ENCODE peak calls at places on chromosomes 1 and 21, in eight cellular contexts. X, O, S, N, L, J, Q and Y are unnamed samples.

GRCh38 chr1:212247179-212247721 is 38.0 kb upstream of the PPP2R5A start:
- DNase-seq in X (no peak), O (no peak), S (no peak), N (peak; percentile 38), L (peak; percentile 87), J (no peak), Q (no peak), Y (peak; percentile 67)

GRCh38 chr1:85199667-85200366 is 999 bp downstream of the SYDE2 start:
- DNase-seq in X (peak; percentile 11), O (peak; percentile 40), S (no peak), N (no peak), L (no peak), J (peak; percentile 40), Q (no peak), Y (peak; percentile 32)

GRCh38 chr1:152761609-152762213 is 3.9 kb downstream of the KPRP start:
- DNase-seq in X (no peak), O (no peak), S (no peak), N (no peak), L (no peak), J (peak; percentile 63), Q (no peak), Y (no peak)

GRCh38 chr1:32204943-32205361 is 519 bp upstream of the IQCC start:
- DNase-seq in X (no peak), O (no peak), S (peak; percentile 39), N (no peak), L (no peak), J (no peak), Q (no peak), Y (no peak)

GRCh38 chr1:166947398-166948043 is 27.8 kb downstream of the ILDR2 start:
- DNase-seq in X (peak; percentile 94), O (no peak), S (peak; percentile 76), N (peak; percentile 86), L (peak; percentile 69), J (peak; percentile 33), Q (peak; percentile 27), Y (peak; percentile 24)

GRCh38 chr1:92030701-92031107 is 919 bp downstream of the EPHX4 start:
- DNase-seq in X (no peak), O (peak; percentile 80), S (no peak), N (peak; percentile 67), L (peak; percentile 72), J (peak; percentile 82), Q (peak; percentile 65), Y (peak; percentile 76)

GRCh38 chr1:2240251-2241156 is 12.4 kb downstream of the SKI start:
- DNase-seq in X (no peak), O (no peak), S (peak; percentile 73), N (peak; percentile 71), L (peak; percentile 49), J (peak; percentile 54), Q (peak; percentile 94), Y (no peak)

GRCh38 chr1:210251680-210252490 is 19.3 kb downstream of the SERTAD4 start:
- DNase-seq in X (no peak), O (no peak), S (no peak), N (no peak), L (no peak), J (no peak), Q (no peak), Y (no peak)

GRCh38 chr1:36367798-36368197 is 17.9 kb downstream of the STK40 start:
- DNase-seq in X (no peak), O (no peak), S (no peak), N (peak; percentile 30), L (no peak), J (no peak), Q (no peak), Y (no peak)

GRCh38 chr1:222043444-222044292 is 301.8 kb upstream of the DUSP10 start:
- DNase-seq in X (no peak), O (peak; percentile 26), S (peak; percentile 76), N (peak; percentile 97), L (peak; percentile 99), J (peak; percentile 79), Q (no peak), Y (no peak)

GRCh38 chr1:1021010-1021845 is 1.3 kb downstream of the AGRN start:
- DNase-seq in X (no peak), O (peak; percentile 91), S (peak; percentile 75), N (peak; percentile 84), L (peak; percentile 82), J (peak; percentile 72), Q (no peak), Y (peak; percentile 46)

DNA sequence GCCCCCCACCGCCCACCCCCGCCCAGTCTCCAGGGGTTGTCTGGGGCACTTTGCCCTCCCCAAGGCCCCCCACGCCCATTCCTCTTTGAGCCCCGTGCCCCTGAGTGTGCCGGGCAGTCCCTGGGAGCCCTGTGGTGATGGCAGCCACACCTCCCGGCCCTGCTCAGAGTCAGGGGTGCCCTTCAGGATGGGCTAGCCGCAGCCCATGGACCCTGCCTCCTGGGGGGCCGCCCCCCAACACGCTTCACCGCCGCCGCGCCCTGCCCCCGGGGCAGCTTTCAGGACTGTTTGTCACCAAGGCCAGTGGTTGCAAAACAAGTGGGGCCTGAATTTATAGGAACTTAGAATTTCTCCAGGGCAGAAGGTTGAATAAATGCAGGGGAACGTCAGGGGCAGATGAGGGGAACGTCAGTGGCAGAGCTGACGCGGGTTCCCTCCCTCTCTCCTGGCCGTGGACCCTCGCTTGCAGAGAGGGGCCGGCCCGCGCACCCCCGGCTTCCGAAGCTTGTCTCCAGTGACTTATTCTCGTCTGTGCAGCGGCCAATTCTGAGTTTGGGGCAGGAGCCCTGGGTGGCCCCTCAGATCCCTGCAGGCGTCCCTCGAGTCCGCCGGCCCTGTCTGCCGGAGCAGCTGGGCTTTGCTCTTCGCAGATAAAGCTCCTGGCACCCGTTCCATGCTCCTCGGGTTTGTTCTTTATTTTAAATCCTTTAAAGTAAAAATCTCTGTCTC is 41.2 kb upstream of the ADARB1 start:
- DNase-seq in X (no peak), O (no peak), S (no peak), N (no peak), L (no peak), J (no peak), Q (no peak), Y (no peak)
- H3K9ac ChIP-seq in X (no peak overlapping the region), O (no peak overlapping the region), S (no peak overlapping the region), N (peak overlapping the region; percentile 45), L (peak overlapping the region; percentile 44), J (no peak overlapping the region), Q (no peak overlapping the region), Y (no peak overlapping the region)

DNA sequence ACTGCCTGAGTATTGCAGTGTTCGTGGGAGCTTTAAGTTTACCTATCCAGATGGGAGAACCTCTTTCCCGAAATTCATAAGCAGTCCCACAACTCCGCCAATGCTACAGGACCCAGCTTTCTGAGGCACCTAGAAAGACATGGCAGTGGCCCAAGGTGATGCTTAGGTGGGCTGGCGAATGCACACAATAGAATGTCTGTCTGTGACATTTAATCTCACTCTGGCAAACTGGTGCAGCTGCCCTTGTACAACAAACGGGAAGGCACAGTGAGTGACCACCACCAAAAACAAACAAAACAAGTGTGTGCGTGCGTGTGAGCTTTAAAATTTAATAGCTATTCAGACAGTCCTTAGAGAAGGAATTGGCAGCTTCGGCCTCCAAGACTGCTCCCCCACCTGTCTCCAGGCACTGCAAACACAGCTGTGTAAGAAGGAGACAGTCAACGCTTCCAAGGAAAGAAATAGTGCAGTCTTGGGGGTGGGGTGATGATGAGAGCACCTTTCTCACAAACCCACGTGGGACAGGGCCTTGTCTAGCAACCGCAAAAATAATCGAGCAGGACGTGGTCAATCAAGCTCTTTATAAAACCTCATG is 84.3 kb downstream of the TM2D1 start:
- DNase-seq in X (no peak), O (no peak), S (no peak), N (no peak), L (no peak), J (no peak), Q (no peak), Y (no peak)
- H3K4me2 ChIP-seq in X (no peak overlapping the region), O (no peak overlapping the region), S (no peak overlapping the region), N (no peak overlapping the region), L (no peak overlapping the region), J (no peak overlapping the region), Q (no peak overlapping the region), Y (no peak overlapping the region)

DNA sequence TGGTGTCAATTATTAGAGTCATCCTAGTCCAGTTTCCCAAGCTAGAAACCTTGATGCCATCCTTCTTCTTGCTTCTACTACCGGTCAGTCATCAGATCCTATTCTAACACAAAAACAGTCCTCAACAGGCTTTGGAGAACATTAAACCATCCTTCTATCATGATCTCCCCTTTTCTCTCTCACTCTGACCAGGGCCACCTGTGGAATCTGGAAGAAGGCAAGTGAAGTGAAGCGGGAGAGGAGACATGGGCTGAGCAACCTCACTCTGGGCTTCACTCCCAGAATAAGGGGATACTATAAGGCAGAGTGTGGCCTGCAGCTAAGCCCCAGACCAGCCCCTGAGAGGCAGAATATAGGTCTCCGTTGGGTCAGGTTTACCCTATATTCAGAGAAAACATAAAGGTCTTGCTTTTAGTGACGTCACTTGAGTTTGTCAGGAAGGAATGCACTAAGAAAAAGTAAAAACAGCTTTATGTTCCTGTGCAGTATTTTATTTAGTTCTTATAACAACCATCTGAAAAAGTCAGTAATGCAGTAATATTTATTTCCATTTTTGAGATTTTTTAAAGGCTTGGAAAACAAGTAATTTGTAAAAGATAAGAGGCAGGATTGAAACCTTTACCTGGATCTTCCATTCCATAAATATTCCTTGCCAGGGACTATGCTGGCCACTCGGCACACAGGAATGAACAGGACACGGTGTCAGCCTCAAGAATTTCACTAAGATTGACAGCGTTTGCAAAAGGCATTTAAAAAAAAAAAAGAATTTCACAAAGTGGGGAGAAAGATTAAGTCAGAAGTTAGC is 61.3 kb downstream of the NFASC start:
- DNase-seq in X (no peak), O (no peak), S (no peak), N (no peak), L (no peak), J (no peak), Q (peak; percentile 66), Y (no peak)
- H3K9ac ChIP-seq in X (no peak overlapping the region), O (no peak overlapping the region), S (no peak overlapping the region), N (no peak overlapping the region), L (no peak overlapping the region), J (no peak overlapping the region), Q (no peak overlapping the region), Y (no peak overlapping the region)

GRCh38 chr1:186060226-186060625 is 314.8 kb downstream of the TPR start:
- DNase-seq in X (no peak), O (no peak), S (no peak), N (no peak), L (no peak), J (no peak), Q (no peak), Y (no peak)

GRCh38 chr1:186066411-186066810 is 308.6 kb downstream of the TPR start:
- DNase-seq in X (no peak), O (no peak), S (no peak), N (no peak), L (no peak), J (no peak), Q (no peak), Y (no peak)

GRCh38 chr1:186059311-186059710 is 315.7 kb downstream of the TPR start:
- DNase-seq in X (no peak), O (no peak), S (no peak), N (peak; percentile 13), L (no peak), J (peak; percentile 80), Q (no peak), Y (no peak)

GRCh38 chr1:186059752-186060151 is 315.3 kb downstream of the TPR start:
- DNase-seq in X (no peak), O (no peak), S (no peak), N (peak; percentile 26), L (no peak), J (no peak), Q (no peak), Y (no peak)

GRCh38 chr1:186063091-186063657 is 311.9 kb downstream of the TPR start:
- DNase-seq in X (no peak), O (no peak), S (no peak), N (no peak), L (no peak), J (no peak), Q (no peak), Y (no peak)
- H3K4me2 ChIP-seq in X (no peak overlapping the region), O (no peak overlapping the region), S (no peak overlapping the region), N (no peak overlapping the region), L (no peak overlapping the region), J (no peak overlapping the region), Q (no peak overlapping the region), Y (no peak overlapping the region)

GRCh38 chr1:148318123-148318899 is 164.8 kb downstream of the PPIAL4G start:
- DNase-seq in X (no peak), O (no peak), S (no peak), N (peak; percentile 40), L (no peak), J (no peak), Q (no peak), Y (no peak)
- H3K9ac ChIP-seq in X (peak overlapping the region; percentile 31), O (no peak overlapping the region), S (no peak overlapping the region), N (no peak overlapping the region), L (peak overlapping the region; percentile 69), J (no peak overlapping the region), Q (no peak overlapping the region), Y (no peak overlapping the region)